ENCODE peak calls at places on chromosomes 11 and 22, in six cellular contexts. M is right lobe of liver, E is heart left ventricle, N is Peyer's patch, S is ovary, B is body of pancreas. Q is an unnamed sample. For H3K4me1, the result is how much of the 10 kb centered on the place peaks cover.

GRCh38 chr22:27853404-27853803 is 51.8 kb upstream of the MN1 start:
- DNase-seq in M (no peak), E (no peak), N (no peak), S (no peak), B (no peak), Q (no peak)

GRCh38 chr11:24240496-24240895 is 256.4 kb upstream of the LUZP2 start:
- DNase-seq in M (no peak), E (no peak), N (no peak), S (no peak), B (no peak), Q (no peak)

GRCh38 chr11:72553748-72554147 is 119.4 kb upstream of the CLPB start:
- DNase-seq in M (no peak), E (no peak), N (no peak), S (no peak), B (no peak), Q (no peak)

GRCh38 chr11:73647459-73648100 is 1.2 kb downstream of the PLEKHB1 start:
- DNase-seq in M (peak), E (peak), N (peak), S (peak), B (peak), Q (peak)

GRCh38 chr11:121367434-121367833 is 74.9 kb downstream of the SC5D start:
- DNase-seq in M (no peak), E (no peak), N (no peak), S (no peak), B (no peak), Q (no peak)

GRCh38 chr11:123082977-123083376 is 21.0 kb upstream of the HSPA8 start:
- DNase-seq in M (no peak), E (no peak), N (no peak), S (no peak), B (no peak), Q (no peak)

GRCh38 chr11:75428989-75429640 is 3.9 kb downstream of the KLHL35 start:
- DNase-seq in M (no peak), E (no peak), N (peak), S (no peak), B (no peak), Q (no peak)

GRCh38 chr11:16607675-16608644 is 130.5 kb upstream of the C11orf58 start:
- DNase-seq in M (peak), E (peak), N (peak), S (peak), B (peak), Q (no peak)

GRCh38 chr22:20061481-20061861 is 18.6 kb upstream of the DGCR8 start:
- DNase-seq in M (no peak), E (no peak), N (peak), S (no peak), B (no peak), Q (no peak)

GRCh38 chr11:71206186-71206585 is 46.2 kb downstream of the SHANK2 start:
- DNase-seq in M (peak), E (no peak), N (no peak), S (no peak), B (peak), Q (peak)

GRCh38 chr11:121777056-121777455 is 324.3 kb upstream of the SORL1-AS1 start:
- DNase-seq in M (no peak), E (no peak), N (no peak), S (no peak), B (no peak), Q (no peak)

GRCh38 chr11:131785801-131786200 is 415.4 kb downstream of the NTM start:
- DNase-seq in M (no peak), E (no peak), N (no peak), S (no peak), B (no peak), Q (no peak)

GRCh38 chr22:16965083-16965482 is 42.9 kb downstream of the GAB4 start:
- DNase-seq in M (no peak), E (no peak), N (no peak), S (no peak), B (no peak), Q (no peak)

GRCh38 chr11:119284344-119285157 is 32.4 kb downstream of the MCAM start:
- DNase-seq in M (no peak), E (no peak), N (no peak), S (no peak), B (no peak), Q (no peak)

GRCh38 chr22:48717076-48717810 is 1110.4 kb downstream of the BRD1 start:
- DNase-seq in M (no peak), E (peak), N (peak), S (no peak), B (no peak), Q (no peak)

GRCh38 chr11:122748968-122749687 is 89.2 kb upstream of the CRTAM start:
- DNase-seq in M (no peak), E (no peak), N (no peak), S (no peak), B (no peak), Q (no peak)

GRCh38 chr22:48137640-48138039 is 1375.2 kb downstream of the TBC1D22A start:
- DNase-seq in M (no peak), E (no peak), N (no peak), S (no peak), B (no peak), Q (no peak)

GRCh38 chr11:63595296-63595695 is 18.9 kb downstream of the PLAAT3 start:
- DNase-seq in M (no peak), E (no peak), N (no peak), S (no peak), B (no peak), Q (no peak)

GRCh38 chr11:28343304-28344233 is 235.4 kb downstream of the METTL15 start:
- DNase-seq in M (no peak), E (no peak), N (no peak), S (no peak), B (peak), Q (no peak)

GRCh38 chr11:63490551-63491239 is at the start of gene PLAAT5:
- DNase-seq in M (no peak), E (no peak), N (peak), S (peak), B (peak), Q (peak)

GRCh38 chr11:35589281-35589680 is 29.0 kb upstream of the FJX1 start:
- DNase-seq in M (no peak), E (no peak), N (no peak), S (no peak), B (no peak), Q (no peak)

GRCh38 chr11:129530154-129530895 is 154.7 kb downstream of the BARX2 start:
- DNase-seq in M (no peak), E (no peak), N (no peak), S (no peak), B (peak), Q (peak)

GRCh38 chr11:35253237-35253636 is 114.3 kb downstream of the CD44 start:
- DNase-seq in M (no peak), E (no peak), N (no peak), S (no peak), B (no peak), Q (no peak)

GRCh38 chr22:35620624-35621245 is 3.6 kb upstream of the MB start:
- DNase-seq in M (no peak), E (no peak), N (no peak), S (no peak), B (no peak), Q (no peak)

GRCh38 chr22:34255042-34255441 is 334.8 kb upstream of the LARGE1 start:
- DNase-seq in M (no peak), E (peak), N (no peak), S (no peak), B (no peak), Q (no peak)

GRCh38 chr22:28479912-28480311 is 199.7 kb downstream of the TTC28 start:
- DNase-seq in M (no peak), E (no peak), N (no peak), S (no peak), B (no peak), Q (no peak)

GRCh38 chr22:41308544-41308947 is 7.2 kb downstream of the ZC3H7B start:
- DNase-seq in M (peak), E (no peak), N (peak), S (no peak), B (no peak), Q (no peak)

GRCh38 chr11:101582242-101583052 is 1.4 kb downstream of the TRPC6 start:
- DNase-seq in M (no peak), E (peak), N (no peak), S (peak), B (no peak), Q (no peak)

GRCh38 chr11:78310500-78310909 is 107.1 kb downstream of the GAB2 start:
- DNase-seq in M (peak), E (peak), N (peak), S (peak), B (peak), Q (no peak)

GRCh38 chr11:32870676-32871075 is 21.9 kb upstream of the QSER1 start:
- DNase-seq in M (peak), E (no peak), N (no peak), S (no peak), B (no peak), Q (no peak)

GRCh38 chr11:27995082-27995481 is 112.9 kb downstream of the KIF18A start:
- DNase-seq in M (no peak), E (no peak), N (no peak), S (no peak), B (no peak), Q (no peak)

GRCh38 chr22:27815826-27816530 is 14.4 kb upstream of the MN1 start:
- DNase-seq in M (no peak), E (no peak), N (no peak), S (no peak), B (no peak), Q (no peak)

GRCh38 chr11:78380615-78381029 is 37.0 kb downstream of the GAB2 start:
- DNase-seq in M (no peak), E (no peak), N (no peak), S (no peak), B (no peak), Q (no peak)

GRCh38 chr11:100709233-100709999 is 22.3 kb downstream of the ARHGAP42 start:
- DNase-seq in M (no peak), E (no peak), N (no peak), S (no peak), B (no peak), Q (no peak)

GRCh38 chr11:119713361-119714040 is 15.5 kb downstream of the NECTIN1 start:
- DNase-seq in M (no peak), E (peak), N (no peak), S (no peak), B (peak), Q (no peak)

DNA sequence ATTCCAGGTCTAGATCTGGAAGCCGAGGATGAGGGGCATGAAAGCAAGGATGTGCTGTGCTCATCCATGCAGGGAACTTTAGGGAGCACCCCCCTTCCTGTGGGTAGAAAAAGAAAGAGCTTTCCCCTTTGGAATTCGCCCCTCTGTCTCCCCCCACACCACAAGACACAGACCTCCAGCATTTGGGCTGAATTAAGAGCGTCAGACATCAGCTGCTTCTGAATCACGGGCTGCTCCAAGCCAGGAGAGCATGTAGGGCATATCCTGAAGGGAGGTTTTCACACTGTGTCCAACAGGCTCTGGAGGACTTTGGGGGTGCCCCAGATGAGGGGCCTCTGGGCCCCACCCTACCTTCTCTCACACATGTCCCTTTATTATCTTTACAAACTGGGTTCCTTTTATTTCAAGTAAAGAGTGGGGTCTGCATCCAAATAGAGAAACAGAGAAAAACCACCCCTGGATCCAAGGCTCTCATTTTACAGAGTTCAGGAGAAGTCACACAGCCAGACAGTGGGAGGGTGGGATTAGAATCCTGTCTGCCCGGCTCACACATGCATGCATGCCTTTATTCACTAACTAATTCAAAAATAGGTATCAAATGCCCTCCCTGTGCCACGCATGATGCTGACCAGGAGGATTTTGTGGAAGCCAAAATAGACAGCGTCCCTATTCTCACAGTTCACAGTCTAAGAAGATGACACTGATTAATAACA is 52.8 kb downstream of the LRRC32 start:
- DNase-seq in M (peak), E (no peak), N (peak), S (no peak), B (no peak), Q (no peak)
- H3K4me1 ChIP-seq in M (under half), E (under half), N (under half), S (under half), B (under half), Q (under half)

GRCh38 chr22:49935561-49935960 is 17.1 kb downstream of the CRELD2 start:
- DNase-seq in M (no peak), E (no peak), N (no peak), S (no peak), B (no peak), Q (no peak)

GRCh38 chr22:49936018-49936972 is 17.9 kb downstream of the CRELD2 start:
- DNase-seq in M (peak), E (peak), N (peak), S (peak), B (peak), Q (peak)

GRCh38 chr22:49937758-49938564 is 19.5 kb downstream of the CRELD2 start:
- DNase-seq in M (no peak), E (no peak), N (no peak), S (no peak), B (no peak), Q (no peak)

GRCh38 chr22:49938565-49939136 is 20.2 kb downstream of the CRELD2 start:
- DNase-seq in M (no peak), E (no peak), N (no peak), S (no peak), B (no peak), Q (no peak)

DNA sequence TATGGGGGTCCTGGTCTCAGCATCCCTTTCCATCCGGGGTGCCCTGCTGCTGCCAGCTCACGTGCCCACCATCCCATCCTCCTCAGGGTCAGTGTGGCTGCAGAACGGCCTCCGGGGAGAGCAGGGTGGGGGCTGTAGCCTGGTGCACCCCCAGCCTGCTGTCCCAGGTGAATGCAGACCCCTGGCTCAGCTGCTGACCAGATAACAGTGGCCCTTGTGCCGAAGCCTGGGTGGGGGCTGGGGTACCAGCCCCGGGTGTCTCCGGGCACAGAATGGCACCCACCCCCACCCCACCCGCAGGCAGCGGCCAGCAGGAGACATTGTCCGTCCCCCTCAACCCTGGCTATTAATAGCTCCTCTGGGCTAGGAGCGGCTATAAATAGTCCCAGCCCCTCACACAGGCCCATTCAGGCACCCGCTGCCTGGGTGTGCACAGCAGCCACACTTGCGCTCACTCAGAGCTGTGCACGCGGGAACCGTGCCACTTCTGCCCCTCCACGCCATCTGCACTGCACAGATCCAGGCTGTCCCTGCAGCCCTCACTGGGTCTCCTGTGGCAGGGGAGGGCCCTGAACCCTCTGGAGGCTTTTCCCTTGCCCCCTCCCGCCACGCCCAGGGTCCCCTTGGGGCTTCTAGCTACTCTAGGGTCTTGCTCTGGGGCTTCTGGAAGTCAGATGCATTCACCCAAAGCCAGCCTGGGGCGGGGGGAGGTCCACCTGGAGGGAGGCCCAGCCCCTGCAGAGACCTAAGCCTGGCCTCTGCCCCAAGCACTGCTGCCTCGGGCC is 18.7 kb downstream of the CRELD2 start:
- DNase-seq in M (no peak), E (no peak), N (no peak), S (no peak), B (no peak), Q (no peak)
- H3K27ac ChIP-seq in M (peak), E (peak), N (peak), S (peak), B (peak), Q (peak)

GRCh38 chr11:3057069-3057963 is at the start of gene CARS1:
- DNase-seq in M (peak), E (peak), N (peak), S (peak), B (peak), Q (peak)
- TF ChIP-seq POLR2A in M (peak), E (no peak), N (peak), S (peak), B (peak), Q (peak)

GRCh38 chr11:40130427-40130826 is 1329.0 kb downstream of the LRRC4C start:
- DNase-seq in M (no peak), E (no peak), N (no peak), S (no peak), B (no peak), Q (no peak)

GRCh38 chr11:40129276-40129675 is 1330.2 kb downstream of the LRRC4C start:
- DNase-seq in M (no peak), E (no peak), N (no peak), S (no peak), B (no peak), Q (no peak)

DNA sequence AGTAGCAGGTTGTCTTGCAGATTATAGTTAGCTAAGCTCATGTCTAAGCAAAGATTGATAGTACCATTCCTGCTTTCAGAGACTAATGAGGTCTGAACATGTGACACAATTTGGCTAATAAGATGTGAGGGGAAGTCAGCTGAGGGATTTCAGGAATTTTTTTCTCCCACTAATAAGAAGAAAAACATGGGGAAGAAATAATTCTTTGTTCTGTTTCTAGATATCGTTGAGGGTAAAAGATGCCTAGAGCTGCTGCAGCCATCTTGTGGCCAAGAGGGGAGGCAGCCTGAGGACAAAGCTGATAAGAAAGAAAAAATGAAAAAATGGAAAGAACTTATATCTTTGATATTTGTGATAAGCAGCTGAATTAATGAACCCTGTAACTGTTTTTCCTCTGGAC is 1334.4 kb downstream of the LRRC4C start:
- DNase-seq in M (no peak), E (no peak), N (no peak), S (no peak), B (no peak), Q (no peak)
- H3K4me1 ChIP-seq in M (under half), E (under half), N (under half), S (under half), B (under half), Q (under half)

DNA sequence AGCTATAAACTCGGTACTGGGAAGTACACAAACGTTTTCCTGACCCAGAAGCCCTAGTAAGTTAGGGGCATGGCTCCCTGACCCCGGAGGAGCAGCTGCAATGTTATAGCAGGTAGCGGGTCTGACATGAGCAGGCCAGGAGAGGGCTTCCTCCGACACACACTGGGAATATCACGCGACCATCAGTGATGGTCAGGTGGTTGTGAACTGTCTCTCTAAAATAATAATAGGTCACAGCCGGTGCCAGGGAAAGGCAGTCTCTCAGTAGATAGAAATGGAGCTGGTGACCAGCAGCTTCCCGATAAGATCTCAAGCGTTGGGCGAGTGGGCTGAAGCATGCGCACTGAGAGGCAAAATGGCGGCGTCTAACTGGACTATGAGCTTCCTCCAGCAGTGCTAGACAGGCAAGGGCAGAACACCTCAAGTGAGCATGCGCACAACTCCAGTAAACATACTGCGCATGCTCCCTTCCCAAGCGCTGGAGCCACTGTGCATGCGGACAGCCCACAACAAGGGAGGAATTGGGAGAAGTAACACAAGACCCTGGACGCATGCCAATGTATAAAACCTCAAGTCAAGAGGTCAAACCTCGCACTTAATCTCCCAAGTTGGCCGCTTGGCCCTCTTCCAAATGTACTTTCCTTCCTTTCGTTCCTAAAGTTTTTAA is 22.3 kb upstream of the TESMIN start:
- DNase-seq in M (no peak), E (no peak), N (no peak), S (no peak), B (no peak), Q (no peak)
- H3K27ac ChIP-seq in M (no peak), E (no peak), N (no peak), S (no peak), B (no peak), Q (no peak)

GRCh38 chr11:66476173-66476840 is 3.9 kb upstream of the DPP3 start:
- DNase-seq in M (peak), E (no peak), N (no peak), S (no peak), B (no peak), Q (no peak)
- TF ChIP-seq POLR2A in M (no peak), E (no peak), N (no peak), S (no peak), B (no peak), Q (no peak)

GRCh38 chr11:67441731-67442401 is 1.4 kb downstream of the CORO1B start:
- DNase-seq in M (no peak), E (no peak), N (no peak), S (peak), B (no peak), Q (no peak)
- H3K4me1 ChIP-seq in M (under half), E (under half), N (half or more), S (under half), B (under half), Q (under half)

GRCh38 chr22:37223965-37224551 is 11.8 kb upstream of the SSTR3 start:
- DNase-seq in M (no peak), E (no peak), N (no peak), S (no peak), B (no peak), Q (no peak)
- H3K27ac ChIP-seq in M (no peak), E (no peak), N (no peak), S (no peak), B (no peak), Q (no peak)

DNA sequence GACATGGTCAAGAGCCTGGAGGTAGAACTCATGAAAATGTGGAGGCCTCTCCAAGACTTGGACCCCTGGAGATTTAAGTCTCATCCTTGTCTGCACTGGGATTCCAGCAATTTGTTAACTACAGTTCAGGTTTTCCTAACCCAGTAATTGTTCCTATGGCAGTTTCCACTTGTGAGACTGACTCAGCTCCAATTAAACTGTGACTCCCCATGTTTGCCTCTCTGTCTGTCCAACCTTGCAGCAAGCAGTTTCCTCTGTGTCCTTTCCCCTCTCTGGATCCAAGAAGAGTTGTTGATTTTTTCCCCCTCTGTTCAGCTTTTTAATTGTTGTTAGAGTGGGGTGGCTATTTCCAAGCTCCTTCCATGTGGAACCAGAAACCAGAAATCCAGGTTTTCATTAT is 16.2 kb upstream of the ARHGAP20 start:
- DNase-seq in M (no peak), E (no peak), N (no peak), S (no peak), B (no peak), Q (no peak)
- TF ChIP-seq POLR2A in M (no peak), E (no peak), N (no peak), S (no peak), B (no peak), Q (no peak)

Q was measured in breast epithelium.